ENCODE peak calls at places on chromosomes 11 and 22, in seven cellular contexts. Y is endothelial cell of umbilical vein, N is OCI-LY7, B is colonic mucosa, E is GM20000, W is mammary epithelial cell, U is heart right ventricle. D is an unnamed sample.

GRCh38 chr22:35376728-35377472 is 4.0 kb upstream of the HMOX1 start:
- DNase-seq in B (peak), E (peak), W (peak), U (peak), Y (peak), N (peak), D (no peak)

GRCh38 chr22:49767355-49768062 is 60.2 kb downstream of the BRD1 start:
- DNase-seq in U (no peak), N (peak), B (no peak), E (peak), Y (peak), W (peak), D (no peak)

GRCh38 chr22:41910599-41911291 is 4.1 kb downstream of the SHISA8 start:
- DNase-seq in B (no peak), W (no peak), E (peak), U (peak), N (no peak), Y (no peak), D (no peak)

GRCh38 chr22:37169412-37169811 is 18.6 kb downstream of the C1QTNF6 start:
- DNase-seq in W (no peak), U (no peak), Y (no peak), B (no peak), N (no peak), E (no peak), D (no peak)

GRCh38 chr11:23226331-23226909 is 366.1 kb upstream of the CCDC179 start:
- DNase-seq in N (no peak), Y (no peak), B (no peak), W (peak), U (no peak), E (no peak), D (no peak)

GRCh38 chr11:7613394-7613720 is 59.9 kb downstream of the CYB5R2 start:
- DNase-seq in E (no peak), U (no peak), B (no peak), W (peak), Y (no peak), N (no peak), D (no peak)

GRCh38 chr11:32080381-32080980 is 10.4 kb upstream of the RCN1 start:
- DNase-seq in E (no peak), W (no peak), U (no peak), B (no peak), N (no peak), Y (no peak), D (no peak)

GRCh38 chr22:50621491-50621880 is 6.5 kb downstream of the ARSA start:
- DNase-seq in N (peak), Y (no peak), E (peak), U (no peak), B (no peak), W (peak), D (no peak)

GRCh38 chr11:28619870-28620540 is 511.8 kb downstream of the METTL15 start:
- DNase-seq in B (no peak), U (no peak), N (no peak), W (peak), Y (peak), E (no peak), D (no peak)

DNA sequence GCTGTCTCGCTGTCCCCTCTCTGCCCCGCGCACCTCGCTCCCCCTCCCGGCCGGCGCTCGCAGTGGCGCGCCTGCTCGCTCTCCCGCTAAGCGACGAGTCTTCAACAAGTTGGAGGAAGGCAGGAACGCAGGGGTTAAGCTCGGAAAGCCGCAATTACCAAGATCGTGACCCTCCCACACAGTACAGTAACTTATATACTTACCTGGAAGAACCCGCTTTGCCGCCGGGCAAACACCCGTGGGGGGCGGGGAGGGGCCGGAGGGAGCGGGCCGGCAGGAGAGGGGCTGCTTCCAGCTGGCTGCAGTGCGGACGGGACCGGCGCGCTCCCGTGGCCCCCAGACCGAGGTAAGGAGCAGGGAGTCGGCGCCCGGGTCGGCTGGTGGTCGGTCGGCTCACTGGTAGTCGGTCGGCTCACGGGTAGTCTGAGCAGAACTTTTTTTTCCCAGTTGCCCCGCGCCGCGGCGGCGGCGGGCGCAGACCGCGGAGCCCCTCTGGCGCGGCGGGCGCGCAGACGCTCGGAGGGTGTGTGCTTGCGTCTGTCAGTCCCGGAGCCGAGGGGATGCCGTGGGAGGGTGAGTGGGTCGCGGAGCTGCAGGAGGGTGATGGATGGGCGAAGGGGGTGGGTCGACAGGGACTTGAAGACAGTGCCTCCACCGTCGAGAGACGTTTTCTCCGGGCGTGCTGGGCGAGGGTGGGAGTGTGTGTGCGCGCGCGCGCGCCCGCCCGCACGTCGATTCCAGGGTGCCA is 101.2 kb upstream of the HSD17B12 start:
- DNase-seq in N (peak), B (no peak), W (peak), E (peak), Y (peak), U (no peak), D (no peak)
- TF ChIP-seq CTCF in N (peak), B (no peak), W (peak), E (no peak), Y (peak), U (peak), D (no peak)

GRCh38 chr22:24437820-24438328 is 10.5 kb downstream of the ADORA2A start:
- DNase-seq in W (peak), U (no peak), Y (no peak), N (peak), E (peak), B (no peak), D (peak)
- TF ChIP-seq CTCF in W (peak), U (no peak), Y (no peak), N (peak), E (peak), B (no peak), D (peak)

GRCh38 chr11:130421199-130421585 is 7.2 kb downstream of the ADAMTS8 start:
- DNase-seq in E (no peak), W (no peak), B (no peak), Y (no peak), U (no peak), N (no peak), D (no peak)
- TF ChIP-seq CTCF in E (no peak), W (no peak), B (no peak), Y (no peak), U (no peak), N (no peak), D (no peak)

DNA sequence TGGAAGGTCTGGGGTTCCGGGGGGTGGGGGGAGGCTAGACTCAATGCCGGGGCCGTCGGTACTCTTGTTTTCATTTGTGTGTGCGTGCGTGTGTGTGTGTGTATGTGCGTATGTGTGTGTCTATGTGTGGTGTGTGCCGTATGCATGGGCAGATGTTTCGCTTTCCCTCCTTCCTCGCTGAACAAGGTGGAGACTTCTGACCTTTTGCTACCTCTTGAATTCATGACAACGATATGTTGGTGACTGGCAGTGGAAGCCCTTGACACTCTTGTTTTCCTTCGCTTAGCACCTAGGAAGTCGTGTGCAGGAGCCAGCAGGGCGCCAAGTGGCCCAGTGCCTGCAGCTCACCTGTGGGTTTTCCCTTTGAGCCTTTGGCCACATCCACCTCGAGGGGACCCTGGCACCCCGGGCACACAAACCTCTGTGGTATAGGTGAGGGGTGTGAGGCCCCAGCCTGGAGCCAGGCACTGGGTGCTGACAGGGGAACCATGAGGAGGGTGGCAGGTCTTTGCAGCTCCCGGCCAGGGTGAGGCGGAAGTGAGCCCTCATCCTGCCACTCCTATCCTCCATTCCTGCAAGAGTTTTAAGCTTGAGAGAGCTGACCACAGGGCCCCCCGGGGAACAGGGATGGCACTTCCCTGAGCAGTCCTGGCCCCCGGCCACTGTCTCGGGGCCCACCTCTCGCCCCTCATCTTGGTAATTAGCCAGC is 19.3 kb upstream of the TMEM191C start:
- DNase-seq in Y (no peak), U (peak), B (no peak), N (no peak), E (no peak), W (no peak), D (no peak)
- TF ChIP-seq CTCF in Y (peak), U (no peak), B (no peak), N (peak), E (no peak), W (no peak), D (peak)

D was measured in D721Med.